ENCODE peak calls at places on chromosomes 11 and 22, in five cellular contexts. One of them, this sample, is unnamed.

GRCh38 chr11:59706518-59707285 is 6.9 kb downstream of the OR10V1 start:
- DNase-seq in A549: peak; percentile 35
- DNase-seq in uterus: no peak
- DNase-seq in spleen: no peak
- DNase-seq in esophagus squamous epithelium: no peak
- DNase-seq in this sample: no peak

GRCh38 chr11:122676638-122677037 is 21.1 kb downstream of the UBASH3B start:
- DNase-seq in uterus: no peak
- DNase-seq in esophagus squamous epithelium: no peak
- DNase-seq in spleen: no peak
- DNase-seq in A549: peak; percentile 25
- DNase-seq in this sample: no peak

GRCh38 chr11:106950067-106950491 is 68.2 kb downstream of the GUCY1A2 start:
- DNase-seq in uterus: no peak
- DNase-seq in A549: no peak
- DNase-seq in esophagus squamous epithelium: no peak
- DNase-seq in spleen: no peak
- DNase-seq in this sample: no peak

GRCh38 chr11:113833151-113833550 is 42.2 kb downstream of the USP28 start:
- DNase-seq in spleen: no peak
- DNase-seq in uterus: no peak
- DNase-seq in esophagus squamous epithelium: no peak
- DNase-seq in A549: no peak
- DNase-seq in this sample: no peak

GRCh38 chr22:38455530-38456271 is 702 bp upstream of the KCNJ4 start:
- DNase-seq in A549: no peak
- DNase-seq in uterus: no peak
- DNase-seq in spleen: no peak
- DNase-seq in esophagus squamous epithelium: no peak
- DNase-seq in this sample: no peak

GRCh38 chr11:27429740-27430451 is 42.7 kb downstream of the LGR4 start:
- DNase-seq in A549: peak; percentile 19
- DNase-seq in spleen: no peak
- DNase-seq in uterus: no peak
- DNase-seq in esophagus squamous epithelium: no peak
- DNase-seq in this sample: peak; percentile 47

GRCh38 chr11:6695377-6695776 is 12.2 kb upstream of the MRPL17 start:
- DNase-seq in uterus: peak; percentile 17
- DNase-seq in spleen: no peak
- DNase-seq in A549: no peak
- DNase-seq in esophagus squamous epithelium: no peak
- DNase-seq in this sample: no peak

GRCh38 chr11:44382118-44382517 is 72.2 kb upstream of the ALX4 start:
- DNase-seq in esophagus squamous epithelium: no peak
- DNase-seq in uterus: no peak
- DNase-seq in spleen: no peak
- DNase-seq in A549: no peak
- DNase-seq in this sample: no peak

GRCh38 chr11:22456993-22457748 is 119.0 kb downstream of the SLC17A6 start:
- DNase-seq in A549: no peak
- DNase-seq in uterus: no peak
- DNase-seq in spleen: no peak
- DNase-seq in esophagus squamous epithelium: no peak
- DNase-seq in this sample: no peak

GRCh38 chr11:85947431-85948272 is 92.5 kb downstream of the CCDC83 start:
- DNase-seq in A549: peak; percentile 14
- DNase-seq in uterus: peak; percentile 58
- DNase-seq in spleen: no peak
- DNase-seq in esophagus squamous epithelium: no peak
- DNase-seq in this sample: peak; percentile 68

GRCh38 chr11:68525930-68526329 is 65.4 kb downstream of the PPP6R3 start:
- DNase-seq in spleen: no peak
- DNase-seq in uterus: no peak
- DNase-seq in esophagus squamous epithelium: no peak
- DNase-seq in A549: no peak
- DNase-seq in this sample: no peak

GRCh38 chr11:64382586-64382985 is 23.6 kb downstream of the RPS6KA4 start:
- DNase-seq in A549: no peak
- DNase-seq in spleen: no peak
- DNase-seq in uterus: no peak
- DNase-seq in esophagus squamous epithelium: no peak
- DNase-seq in this sample: no peak

GRCh38 chr22:47293368-47294221 is 531.1 kb downstream of the TBC1D22A start:
- DNase-seq in uterus: peak; percentile 2
- DNase-seq in A549: no peak
- DNase-seq in spleen: no peak
- DNase-seq in esophagus squamous epithelium: no peak
- DNase-seq in this sample: no peak

GRCh38 chr22:32623943-32624342 is 149.3 kb downstream of the FBXO7 start:
- DNase-seq in uterus: peak; percentile 85
- DNase-seq in spleen: no peak
- DNase-seq in esophagus squamous epithelium: no peak
- DNase-seq in A549: no peak
- DNase-seq in this sample: no peak

GRCh38 chr11:85685131-85685819 is 720 bp downstream of the CCDC89 start:
- DNase-seq in spleen: peak; percentile 54
- DNase-seq in esophagus squamous epithelium: no peak
- DNase-seq in uterus: peak; percentile 28
- DNase-seq in A549: no peak
- DNase-seq in this sample: no peak

GRCh38 chr11:5289696-5290095 is 12.1 kb downstream of the OR51B4 start:
- DNase-seq in uterus: no peak
- DNase-seq in spleen: no peak
- DNase-seq in esophagus squamous epithelium: no peak
- DNase-seq in A549: no peak
- DNase-seq in this sample: no peak

GRCh38 chr11:7905961-7906429 is 25.1 kb downstream of the OR10A6 start:
- DNase-seq in esophagus squamous epithelium: no peak
- DNase-seq in uterus: no peak
- DNase-seq in A549: no peak
- DNase-seq in spleen: no peak
- DNase-seq in this sample: no peak

GRCh38 chr11:46237248-46238077 is 40.0 kb upstream of the CREB3L1 start:
- DNase-seq in uterus: peak; percentile 83
- DNase-seq in spleen: peak; percentile 91
- DNase-seq in esophagus squamous epithelium: no peak
- DNase-seq in A549: peak; percentile 93
- DNase-seq in this sample: peak; percentile 96

GRCh38 chr22:23684051-23684450 is 6.8 kb upstream of the RGL4 start:
- DNase-seq in uterus: no peak
- DNase-seq in spleen: no peak
- DNase-seq in A549: no peak
- DNase-seq in esophagus squamous epithelium: no peak
- DNase-seq in this sample: no peak

GRCh38 chr22:45125198-45125597 is 38.5 kb upstream of the NUP50 start:
- DNase-seq in spleen: no peak
- DNase-seq in A549: no peak
- DNase-seq in uterus: no peak
- DNase-seq in esophagus squamous epithelium: no peak
- DNase-seq in this sample: no peak

GRCh38 chr11:20109731-20110445 is 50.4 kb downstream of the DBX1 start:
- DNase-seq in spleen: no peak
- DNase-seq in esophagus squamous epithelium: no peak
- DNase-seq in A549: no peak
- DNase-seq in uterus: peak; percentile 12
- DNase-seq in this sample: no peak

GRCh38 chr11:22807855-22808558 is 21.6 kb downstream of the SVIP start:
- DNase-seq in spleen: no peak
- DNase-seq in esophagus squamous epithelium: no peak
- DNase-seq in uterus: no peak
- DNase-seq in A549: no peak
- DNase-seq in this sample: no peak

GRCh38 chr11:67120881-67121710 is 2.0 kb downstream of the KDM2A start:
- DNase-seq in uterus: no peak
- DNase-seq in spleen: no peak
- DNase-seq in A549: no peak
- DNase-seq in esophagus squamous epithelium: no peak
- DNase-seq in this sample: peak; percentile 87

GRCh38 chr22:24593810-24594568 is 1.1 kb upstream of the LRRC75B start:
- DNase-seq in uterus: no peak
- DNase-seq in esophagus squamous epithelium: no peak
- DNase-seq in A549: no peak
- DNase-seq in spleen: no peak
- DNase-seq in this sample: no peak

GRCh38 chr11:1523779-1524178 is 37.2 kb upstream of the MOB2 start:
- DNase-seq in uterus: no peak
- DNase-seq in spleen: no peak
- DNase-seq in esophagus squamous epithelium: no peak
- DNase-seq in A549: no peak
- DNase-seq in this sample: no peak

GRCh38 chr11:125313271-125314222 is 149.0 kb downstream of the PKNOX2 start:
- DNase-seq in A549: no peak
- DNase-seq in uterus: no peak
- DNase-seq in spleen: no peak
- DNase-seq in esophagus squamous epithelium: no peak
- DNase-seq in this sample: no peak

GRCh38 chr11:73875840-73876239 is 806 bp downstream of the COA4 start:
- DNase-seq in A549: no peak
- DNase-seq in spleen: no peak
- DNase-seq in esophagus squamous epithelium: no peak
- DNase-seq in uterus: no peak
- DNase-seq in this sample: peak; percentile 27

GRCh38 chr11:73875380-73875779 is 1.3 kb downstream of the COA4 start:
- DNase-seq in esophagus squamous epithelium: no peak
- DNase-seq in uterus: no peak
- DNase-seq in A549: no peak
- DNase-seq in spleen: no peak
- DNase-seq in this sample: peak; percentile 16

GRCh38 chr11:73878771-73879170 is 2.0 kb downstream of the PAAF1 start:
- DNase-seq in spleen: no peak
- DNase-seq in uterus: no peak
- DNase-seq in esophagus squamous epithelium: no peak
- DNase-seq in A549: no peak
- DNase-seq in this sample: no peak

GRCh38 chr11:73872746-73873412 is 3.8 kb downstream of the COA4 start:
- DNase-seq in spleen: no peak
- DNase-seq in uterus: no peak
- DNase-seq in A549: no peak
- DNase-seq in esophagus squamous epithelium: no peak
- DNase-seq in this sample: no peak

DNA sequence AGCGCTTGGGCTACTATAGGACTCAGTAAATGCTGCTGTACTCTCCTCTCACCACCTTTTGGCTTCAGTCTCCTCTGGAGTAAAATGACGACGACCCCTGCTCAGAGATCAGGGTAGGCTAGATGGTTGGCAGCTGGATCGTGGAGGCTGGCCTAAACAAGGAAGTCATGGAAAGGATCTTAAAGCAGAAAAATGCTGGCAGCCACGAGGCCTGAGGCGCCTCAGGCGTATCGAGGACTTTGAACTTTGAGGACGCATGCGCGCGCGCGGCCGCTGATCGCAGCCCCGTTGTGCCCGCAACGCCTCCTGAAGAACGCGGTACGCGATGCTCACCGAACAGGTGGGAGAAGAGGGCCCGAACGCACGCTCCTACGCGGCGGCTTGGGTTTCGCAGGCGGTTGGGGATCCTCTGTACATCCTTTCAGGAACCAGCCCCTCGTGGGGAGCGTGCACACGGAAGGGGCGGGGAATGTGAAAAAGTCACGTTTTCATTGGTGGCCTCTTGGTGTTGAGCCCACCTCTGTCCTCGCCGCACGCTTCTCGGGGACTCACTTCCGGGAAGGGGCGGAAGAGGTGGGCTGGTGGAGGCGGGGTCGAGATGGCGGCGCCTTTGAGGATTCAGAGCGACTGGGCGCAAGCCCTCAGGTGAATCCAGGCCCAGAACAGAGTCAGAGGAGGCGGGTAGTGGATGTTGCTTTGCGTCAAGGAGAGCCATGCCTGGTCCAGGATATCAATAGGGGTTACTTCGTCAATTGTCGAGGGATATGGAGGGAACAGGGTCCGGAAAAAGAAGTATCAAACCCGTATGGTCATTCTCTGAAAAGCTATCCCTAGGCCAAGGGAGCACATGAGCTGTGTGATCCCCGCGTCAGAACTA is at the start of the genes COA4 and PAAF1:
- DNase-seq in spleen: peak; percentile 97
- DNase-seq in esophagus squamous epithelium: peak; percentile 56
- DNase-seq in uterus: peak; percentile 93
- DNase-seq in A549: peak; percentile 96
- DNase-seq in this sample: peak; percentile 100
- TF ChIP-seq POLR2A in spleen: no peak
- TF ChIP-seq POLR2A in esophagus squamous epithelium: no peak
- TF ChIP-seq POLR2A in uterus: peak; percentile 12
- TF ChIP-seq POLR2A in A549: peak; percentile 77
- TF ChIP-seq POLR2A in this sample: peak; percentile 93

GRCh38 chr11:62839050-62840015 is at the start of gene WDR74:
- DNase-seq in spleen: peak; percentile 100
- DNase-seq in esophagus squamous epithelium: peak; percentile 57
- DNase-seq in A549: peak; percentile 84
- DNase-seq in uterus: peak; percentile 92
- DNase-seq in this sample: peak; percentile 97

GRCh38 chr11:62841361-62842170 is 2.2 kb upstream of the WDR74 start:
- DNase-seq in spleen: peak; percentile 93
- DNase-seq in esophagus squamous epithelium: peak; percentile 42
- DNase-seq in A549: peak; percentile 97
- DNase-seq in uterus: peak; percentile 92
- DNase-seq in this sample: peak; percentile 99

GRCh38 chr11:62844154-62844553 is 4.8 kb upstream of the WDR74 start:
- DNase-seq in esophagus squamous epithelium: no peak
- DNase-seq in uterus: no peak
- DNase-seq in spleen: no peak
- DNase-seq in A549: no peak
- DNase-seq in this sample: no peak

GRCh38 chr11:62846177-62846576 is 6.8 kb upstream of the WDR74 start:
- DNase-seq in uterus: no peak
- DNase-seq in spleen: no peak
- DNase-seq in esophagus squamous epithelium: no peak
- DNase-seq in A549: no peak
- DNase-seq in this sample: no peak

GRCh38 chr11:62842171-62842717 is 2.9 kb upstream of the WDR74 start:
- DNase-seq in esophagus squamous epithelium: no peak
- DNase-seq in spleen: peak; percentile 89
- DNase-seq in uterus: peak; percentile 56
- DNase-seq in A549: no peak
- DNase-seq in this sample: peak; percentile 70
- TF ChIP-seq POLR2A in esophagus squamous epithelium: no peak
- TF ChIP-seq POLR2A in spleen: no peak
- TF ChIP-seq POLR2A in uterus: peak; percentile 10
- TF ChIP-seq POLR2A in A549: no peak
- TF ChIP-seq POLR2A in this sample: no peak

DNA sequence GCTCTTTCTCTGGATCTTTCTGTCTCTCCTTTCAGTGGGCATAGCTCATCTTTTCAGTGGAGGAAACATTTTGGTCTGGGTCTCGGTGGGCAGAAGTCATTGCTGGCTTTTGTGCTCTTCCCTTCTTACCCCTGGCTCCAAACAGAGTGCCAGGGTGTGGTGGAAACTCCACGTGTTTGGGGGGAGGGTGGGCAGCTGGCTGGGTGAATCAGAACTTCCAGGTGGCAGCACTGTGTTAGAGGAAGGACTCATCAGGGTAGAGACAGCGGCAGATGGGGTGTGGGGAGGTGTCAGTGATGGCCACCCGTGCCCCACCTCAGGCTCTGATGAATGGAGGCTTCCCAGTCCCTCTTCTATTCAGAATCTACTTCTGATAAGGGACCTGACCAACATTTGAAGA is 114.0 kb downstream of the GRIK4 start:
- DNase-seq in spleen: no peak
- DNase-seq in A549: no peak
- DNase-seq in uterus: no peak
- DNase-seq in esophagus squamous epithelium: no peak
- DNase-seq in this sample: no peak
- TF ChIP-seq POLR2A in spleen: no peak
- TF ChIP-seq POLR2A in A549: no peak
- TF ChIP-seq POLR2A in uterus: no peak
- TF ChIP-seq POLR2A in esophagus squamous epithelium: no peak
- TF ChIP-seq POLR2A in this sample: no peak

GRCh38 chr11:75159081-75159953 is 8.4 kb downstream of the SLCO2B1 start:
- DNase-seq in spleen: no peak
- DNase-seq in esophagus squamous epithelium: no peak
- DNase-seq in uterus: no peak
- DNase-seq in A549: no peak
- DNase-seq in this sample: no peak
- TF ChIP-seq POLR2A in spleen: no peak
- TF ChIP-seq POLR2A in esophagus squamous epithelium: no peak
- TF ChIP-seq POLR2A in uterus: no peak
- TF ChIP-seq POLR2A in A549: no peak
- TF ChIP-seq POLR2A in this sample: no peak

This sample was measured in NB4.